ENCODE peak calls at places on chromosomes 5 and 9, in six cellular contexts. One of them, this sample, is unnamed.

GRCh38 chr9:124279531-124280175 is 21.9 kb downstream of the NEK6 start:
- DNase-seq in activated naive CD4-positive, alpha-beta T cell: no peak
- DNase-seq in ascending aorta: no peak
- DNase-seq in caudate nucleus: no peak
- DNase-seq in activated naive CD8-positive, alpha-beta T cell treated with anti-CD3 and anti-CD28 coated beads for 36 hours: no peak
- DNase-seq in HT1080: no peak
- DNase-seq in this sample: no peak

GRCh38 chr5:146337264-146337904 is 1.3 kb upstream of the POU4F3 start:
- DNase-seq in HT1080: no peak
- DNase-seq in caudate nucleus: no peak
- DNase-seq in activated naive CD4-positive, alpha-beta T cell: no peak
- DNase-seq in ascending aorta: no peak
- DNase-seq in activated naive CD8-positive, alpha-beta T cell treated with anti-CD3 and anti-CD28 coated beads for 36 hours: no peak
- DNase-seq in this sample: no peak

GRCh38 chr5:65262590-65263189 is 219.0 kb downstream of the ADAMTS6 start:
- DNase-seq in ascending aorta: no peak
- DNase-seq in caudate nucleus: no peak
- DNase-seq in HT1080: peak
- DNase-seq in activated naive CD8-positive, alpha-beta T cell treated with anti-CD3 and anti-CD28 coated beads for 36 hours: no peak
- DNase-seq in activated naive CD4-positive, alpha-beta T cell: no peak
- DNase-seq in this sample: no peak

GRCh38 chr9:87421734-87422133 is 75.9 kb upstream of the DAPK1 start:
- DNase-seq in caudate nucleus: no peak
- DNase-seq in ascending aorta: no peak
- DNase-seq in activated naive CD8-positive, alpha-beta T cell treated with anti-CD3 and anti-CD28 coated beads for 36 hours: no peak
- DNase-seq in HT1080: no peak
- DNase-seq in activated naive CD4-positive, alpha-beta T cell: no peak
- DNase-seq in this sample: no peak

GRCh38 chr5:69048233-69048632 is 45.6 kb upstream of the SLC30A5 start:
- DNase-seq in caudate nucleus: no peak
- DNase-seq in HT1080: no peak
- DNase-seq in activated naive CD4-positive, alpha-beta T cell: no peak
- DNase-seq in activated naive CD8-positive, alpha-beta T cell treated with anti-CD3 and anti-CD28 coated beads for 36 hours: no peak
- DNase-seq in ascending aorta: no peak
- DNase-seq in this sample: no peak

GRCh38 chr5:180006116-180006515 is 65.4 kb downstream of the RNF130 start:
- DNase-seq in activated naive CD8-positive, alpha-beta T cell treated with anti-CD3 and anti-CD28 coated beads for 36 hours: no peak
- DNase-seq in HT1080: no peak
- DNase-seq in activated naive CD4-positive, alpha-beta T cell: no peak
- DNase-seq in caudate nucleus: no peak
- DNase-seq in ascending aorta: no peak
- DNase-seq in this sample: no peak

GRCh38 chr9:91285729-91286353 is 75.9 kb downstream of the AUH start:
- DNase-seq in activated naive CD8-positive, alpha-beta T cell treated with anti-CD3 and anti-CD28 coated beads for 36 hours: no peak
- DNase-seq in ascending aorta: no peak
- DNase-seq in HT1080: no peak
- DNase-seq in caudate nucleus: no peak
- DNase-seq in activated naive CD4-positive, alpha-beta T cell: no peak
- DNase-seq in this sample: no peak

GRCh38 chr5:16456103-16456832 is 9.3 kb downstream of the ZNF622 start:
- DNase-seq in activated naive CD4-positive, alpha-beta T cell: no peak
- DNase-seq in HT1080: peak
- DNase-seq in caudate nucleus: no peak
- DNase-seq in activated naive CD8-positive, alpha-beta T cell treated with anti-CD3 and anti-CD28 coated beads for 36 hours: peak
- DNase-seq in ascending aorta: no peak
- DNase-seq in this sample: peak

GRCh38 chr5:147613359-147613758 is 103.5 kb upstream of the DPYSL3 start:
- DNase-seq in activated naive CD8-positive, alpha-beta T cell treated with anti-CD3 and anti-CD28 coated beads for 36 hours: no peak
- DNase-seq in activated naive CD4-positive, alpha-beta T cell: no peak
- DNase-seq in caudate nucleus: no peak
- DNase-seq in ascending aorta: no peak
- DNase-seq in HT1080: no peak
- DNase-seq in this sample: no peak

GRCh38 chr9:127501821-127502343 is 50.6 kb downstream of the LRSAM1 start:
- DNase-seq in caudate nucleus: no peak
- DNase-seq in ascending aorta: no peak
- DNase-seq in activated naive CD4-positive, alpha-beta T cell: no peak
- DNase-seq in activated naive CD8-positive, alpha-beta T cell treated with anti-CD3 and anti-CD28 coated beads for 36 hours: no peak
- DNase-seq in HT1080: no peak
- DNase-seq in this sample: no peak

GRCh38 chr5:79042188-79042587 is 27.3 kb downstream of the DMGDH start:
- DNase-seq in ascending aorta: no peak
- DNase-seq in activated naive CD8-positive, alpha-beta T cell treated with anti-CD3 and anti-CD28 coated beads for 36 hours: no peak
- DNase-seq in caudate nucleus: no peak
- DNase-seq in activated naive CD4-positive, alpha-beta T cell: no peak
- DNase-seq in HT1080: no peak
- DNase-seq in this sample: no peak

GRCh38 chr5:60801406-60802090 is 42.5 kb downstream of the ELOVL7 start:
- DNase-seq in caudate nucleus: no peak
- DNase-seq in activated naive CD4-positive, alpha-beta T cell: no peak
- DNase-seq in ascending aorta: no peak
- DNase-seq in activated naive CD8-positive, alpha-beta T cell treated with anti-CD3 and anti-CD28 coated beads for 36 hours: no peak
- DNase-seq in HT1080: peak
- DNase-seq in this sample: no peak

GRCh38 chr5:157178961-157179360 is 1.7 kb upstream of the ITK start:
- DNase-seq in caudate nucleus: no peak
- DNase-seq in activated naive CD4-positive, alpha-beta T cell: no peak
- DNase-seq in ascending aorta: no peak
- DNase-seq in HT1080: no peak
- DNase-seq in activated naive CD8-positive, alpha-beta T cell treated with anti-CD3 and anti-CD28 coated beads for 36 hours: no peak
- DNase-seq in this sample: no peak

GRCh38 chr5:10288600-10289213 is 19.0 kb downstream of the CMBL start:
- DNase-seq in caudate nucleus: no peak
- DNase-seq in ascending aorta: no peak
- DNase-seq in HT1080: no peak
- DNase-seq in activated naive CD8-positive, alpha-beta T cell treated with anti-CD3 and anti-CD28 coated beads for 36 hours: peak
- DNase-seq in activated naive CD4-positive, alpha-beta T cell: no peak
- DNase-seq in this sample: no peak

GRCh38 chr5:67417839-67418238 is 221.2 kb upstream of the CD180 start:
- DNase-seq in ascending aorta: no peak
- DNase-seq in caudate nucleus: no peak
- DNase-seq in activated naive CD8-positive, alpha-beta T cell treated with anti-CD3 and anti-CD28 coated beads for 36 hours: no peak
- DNase-seq in activated naive CD4-positive, alpha-beta T cell: no peak
- DNase-seq in HT1080: no peak
- DNase-seq in this sample: no peak

GRCh38 chr9:124794902-124795491 is 18.1 kb downstream of the OLFML2A start:
- DNase-seq in activated naive CD4-positive, alpha-beta T cell: no peak
- DNase-seq in caudate nucleus: no peak
- DNase-seq in HT1080: no peak
- DNase-seq in activated naive CD8-positive, alpha-beta T cell treated with anti-CD3 and anti-CD28 coated beads for 36 hours: no peak
- DNase-seq in ascending aorta: no peak
- DNase-seq in this sample: no peak

GRCh38 chr9:135703726-135704125 is 1.7 kb downstream of the KCNT1 start:
- DNase-seq in activated naive CD4-positive, alpha-beta T cell: no peak
- DNase-seq in caudate nucleus: no peak
- DNase-seq in ascending aorta: no peak
- DNase-seq in activated naive CD8-positive, alpha-beta T cell treated with anti-CD3 and anti-CD28 coated beads for 36 hours: no peak
- DNase-seq in HT1080: no peak
- DNase-seq in this sample: no peak

GRCh38 chr5:59206132-59206581 is 623.3 kb downstream of the RAB3C start:
- DNase-seq in ascending aorta: no peak
- DNase-seq in HT1080: peak
- DNase-seq in activated naive CD4-positive, alpha-beta T cell: no peak
- DNase-seq in activated naive CD8-positive, alpha-beta T cell treated with anti-CD3 and anti-CD28 coated beads for 36 hours: no peak
- DNase-seq in caudate nucleus: no peak
- DNase-seq in this sample: no peak

GRCh38 chr5:161431963-161432362 is 114.6 kb downstream of the GABRB2 start:
- DNase-seq in activated naive CD4-positive, alpha-beta T cell: no peak
- DNase-seq in caudate nucleus: no peak
- DNase-seq in HT1080: no peak
- DNase-seq in activated naive CD8-positive, alpha-beta T cell treated with anti-CD3 and anti-CD28 coated beads for 36 hours: no peak
- DNase-seq in ascending aorta: no peak
- DNase-seq in this sample: no peak

GRCh38 chr9:124203818-124204217 is 53.9 kb upstream of the NEK6 start:
- DNase-seq in activated naive CD4-positive, alpha-beta T cell: no peak
- DNase-seq in HT1080: no peak
- DNase-seq in caudate nucleus: no peak
- DNase-seq in activated naive CD8-positive, alpha-beta T cell treated with anti-CD3 and anti-CD28 coated beads for 36 hours: no peak
- DNase-seq in ascending aorta: no peak
- DNase-seq in this sample: no peak

GRCh38 chr9:38622083-38622674 is 1.8 kb upstream of the ANKRD18A start:
- DNase-seq in HT1080: no peak
- DNase-seq in activated naive CD4-positive, alpha-beta T cell: no peak
- DNase-seq in caudate nucleus: no peak
- DNase-seq in ascending aorta: no peak
- DNase-seq in activated naive CD8-positive, alpha-beta T cell treated with anti-CD3 and anti-CD28 coated beads for 36 hours: peak
- DNase-seq in this sample: no peak

This sample was measured in T-helper 2 cell treated with Interferon-gamma antibody and Interleukin-4, amounts not matched to agents 5 μg/mL and 100 μg/mL, for 36 hours.